ENCODE peak calls at places on chromosome 19, in ten cellular contexts. E is right lobe of liver, F is PC-3, O is pancreas, Z is tibial artery, X is body of pancreas, C is left lung, B is tibial nerve, G is A549, H is H1. K is an unnamed sample.

GRCh38 chr19:15622991-15623390 is 8.0 kb downstream of the CYP4F8 start:
- DNase-seq in E (no peak), F (peak), O (no peak), Z (no peak), X (no peak), C (no peak), B (no peak), G (no peak), H (no peak), K (no peak)

GRCh38 chr19:28126499-28126898 is 1086.5 kb downstream of the UQCRFS1 start:
- DNase-seq in E (no peak), F (no peak), O (no peak), Z (no peak), X (no peak), C (no peak), B (no peak), G (no peak), H (no peak), K (no peak)

GRCh38 chr19:38657633-38658222 is 10.3 kb downstream of the ACTN4 start:
- DNase-seq in E (no peak), F (peak), O (no peak), Z (no peak), X (no peak), C (no peak), B (no peak), G (peak), H (no peak), K (no peak)

GRCh38 chr19:2663920-2664571 is 38.4 kb downstream of the GNG7 start:
- DNase-seq in E (no peak), F (no peak), O (no peak), Z (no peak), X (peak), C (no peak), B (no peak), G (no peak), H (no peak), K (peak)

GRCh38 chr19:27774337-27774736 is 1438.6 kb downstream of the UQCRFS1 start:
- DNase-seq in E (no peak), F (peak), O (no peak), Z (no peak), X (no peak), C (no peak), B (no peak), G (peak), H (peak), K (no peak)

GRCh38 chr19:39501340-39501739 is 2.6 kb downstream of the DLL3 start:
- DNase-seq in E (no peak), F (no peak), O (no peak), Z (no peak), X (no peak), C (no peak), B (no peak), G (no peak), H (no peak), K (no peak)

GRCh38 chr19:39405930-39406655 is 554 bp upstream of the ZFP36 start:
- DNase-seq in E (no peak), F (no peak), O (no peak), Z (no peak), X (no peak), C (no peak), B (no peak), G (no peak), H (peak), K (peak)

GRCh38 chr19:676343-677105 is at the start of gene FSTL3:
- DNase-seq in E (no peak), F (peak), O (no peak), Z (no peak), X (no peak), C (no peak), B (peak), G (peak), H (no peak), K (no peak)

GRCh38 chr19:52070496-52070895 is 21.9 kb upstream of the ZNF432 start:
- DNase-seq in E (no peak), F (peak), O (no peak), Z (no peak), X (no peak), C (no peak), B (no peak), G (no peak), H (no peak), K (no peak)

GRCh38 chr19:7600721-7601120 is 5.1 kb downstream of the CAMSAP3 start:
- DNase-seq in E (no peak), F (no peak), O (no peak), Z (no peak), X (no peak), C (no peak), B (no peak), G (no peak), H (no peak), K (no peak)

GRCh38 chr19:56637976-56638555 is 4.9 kb upstream of the SMIM17 start:
- DNase-seq in E (no peak), F (peak), O (peak), Z (no peak), X (peak), C (peak), B (no peak), G (peak), H (peak), K (peak)

GRCh38 chr19:44552324-44552723 is 22.8 kb upstream of the CEACAM20 start:
- DNase-seq in E (no peak), F (peak), O (no peak), Z (no peak), X (peak), C (no peak), B (no peak), G (peak), H (peak), K (no peak)

GRCh38 chr19:38924383-38924782 is 6.2 kb downstream of the SARS2 start:
- DNase-seq in E (peak), F (no peak), O (no peak), Z (peak), X (no peak), C (no peak), B (no peak), G (no peak), H (no peak), K (no peak)

GRCh38 chr19:54684537-54684936 is 21.8 kb downstream of the LILRB4 start:
- DNase-seq in E (no peak), F (peak), O (no peak), Z (no peak), X (no peak), C (no peak), B (no peak), G (peak), H (no peak), K (no peak)

GRCh38 chr19:35438527-35438926 is 9.5 kb upstream of the FFAR2 start:
- DNase-seq in E (peak), F (no peak), O (peak), Z (no peak), X (peak), C (no peak), B (no peak), G (no peak), H (no peak), K (no peak)

GRCh38 chr19:3522421-3523360 is 16.3 kb upstream of the TEKTIP1 start:
- DNase-seq in E (no peak), F (no peak), O (no peak), Z (no peak), X (no peak), C (no peak), B (no peak), G (no peak), H (no peak), K (no peak)

GRCh38 chr19:19460258-19460731 is 54.8 kb downstream of the GATAD2A start:
- DNase-seq in E (no peak), F (no peak), O (no peak), Z (no peak), X (no peak), C (no peak), B (no peak), G (no peak), H (no peak), K (no peak)

GRCh38 chr19:57280913-57281425 is 684 bp downstream of the ZNF460 start:
- DNase-seq in E (no peak), F (peak), O (peak), Z (no peak), X (no peak), C (no peak), B (no peak), G (peak), H (no peak), K (no peak)

GRCh38 chr19:43481701-43482100 is 16.3 kb upstream of the LYPD3 start:
- DNase-seq in E (no peak), F (no peak), O (no peak), Z (no peak), X (no peak), C (no peak), B (no peak), G (no peak), H (no peak), K (no peak)

GRCh38 chr19:36013280-36014028 is 559 bp downstream of the ALKBH6 start:
- DNase-seq in E (peak), F (no peak), O (no peak), Z (no peak), X (no peak), C (no peak), B (no peak), G (no peak), H (no peak), K (no peak)

GRCh38 chr19:57829316-57829715 is 783 bp upstream of the ZNF587B start:
- DNase-seq in E (no peak), F (no peak), O (no peak), Z (no peak), X (no peak), C (no peak), B (no peak), G (no peak), H (no peak), K (no peak)

GRCh38 chr19:20197747-20198146 is 30.7 kb downstream of the ZNF486 start:
- DNase-seq in E (no peak), F (no peak), O (no peak), Z (no peak), X (no peak), C (no peak), B (no peak), G (no peak), H (no peak), K (no peak)

GRCh38 chr19:17052439-17052838 is 22.8 kb downstream of the HAUS8 start:
- DNase-seq in E (no peak), F (peak), O (no peak), Z (no peak), X (peak), C (no peak), B (no peak), G (peak), H (peak), K (peak)

GRCh38 chr19:16328824-16329482 is 4.3 kb downstream of the KLF2 start:
- DNase-seq in E (no peak), F (no peak), O (no peak), Z (no peak), X (no peak), C (no peak), B (no peak), G (peak), H (no peak), K (no peak)

GRCh38 chr19:14300281-14300680 is 81.0 kb upstream of the ADGRE5 start:
- DNase-seq in E (no peak), F (no peak), O (no peak), Z (no peak), X (no peak), C (no peak), B (no peak), G (peak), H (no peak), K (no peak)

GRCh38 chr19:39024875-39025641 is 7.3 kb downstream of the FBXO27 start:
- DNase-seq in E (no peak), F (no peak), O (no peak), Z (no peak), X (no peak), C (no peak), B (no peak), G (no peak), H (no peak), K (no peak)

GRCh38 chr19:28596561-28597071 is 616.3 kb downstream of the UQCRFS1 start:
- DNase-seq in E (no peak), F (no peak), O (peak), Z (no peak), X (peak), C (no peak), B (no peak), G (no peak), H (no peak), K (no peak)

GRCh38 chr19:44603201-44603945 is 10.0 kb upstream of the IGSF23 start:
- DNase-seq in E (no peak), F (peak), O (no peak), Z (no peak), X (no peak), C (no peak), B (no peak), G (no peak), H (no peak), K (no peak)

GRCh38 chr19:9032136-9032626 is 22.0 kb upstream of the MUC16 start:
- DNase-seq in E (no peak), F (peak), O (no peak), Z (no peak), X (no peak), C (no peak), B (no peak), G (no peak), H (no peak), K (no peak)

GRCh38 chr19:18896421-18896841 is 473 bp upstream of the CERS1 start:
- DNase-seq in E (no peak), F (peak), O (no peak), Z (peak), X (no peak), C (no peak), B (no peak), G (peak), H (peak), K (peak)

GRCh38 chr19:46626441-46626840 is 1.6 kb upstream of the PTGIR start:
- DNase-seq in E (no peak), F (no peak), O (no peak), Z (no peak), X (no peak), C (no peak), B (no peak), G (no peak), H (no peak), K (no peak)
- H3K27ac ChIP-seq in E (no peak), F (no peak), O (no peak), Z (peak), X (peak), C (peak), B (peak), G (no peak), H (no peak), K (no peak)

DNA sequence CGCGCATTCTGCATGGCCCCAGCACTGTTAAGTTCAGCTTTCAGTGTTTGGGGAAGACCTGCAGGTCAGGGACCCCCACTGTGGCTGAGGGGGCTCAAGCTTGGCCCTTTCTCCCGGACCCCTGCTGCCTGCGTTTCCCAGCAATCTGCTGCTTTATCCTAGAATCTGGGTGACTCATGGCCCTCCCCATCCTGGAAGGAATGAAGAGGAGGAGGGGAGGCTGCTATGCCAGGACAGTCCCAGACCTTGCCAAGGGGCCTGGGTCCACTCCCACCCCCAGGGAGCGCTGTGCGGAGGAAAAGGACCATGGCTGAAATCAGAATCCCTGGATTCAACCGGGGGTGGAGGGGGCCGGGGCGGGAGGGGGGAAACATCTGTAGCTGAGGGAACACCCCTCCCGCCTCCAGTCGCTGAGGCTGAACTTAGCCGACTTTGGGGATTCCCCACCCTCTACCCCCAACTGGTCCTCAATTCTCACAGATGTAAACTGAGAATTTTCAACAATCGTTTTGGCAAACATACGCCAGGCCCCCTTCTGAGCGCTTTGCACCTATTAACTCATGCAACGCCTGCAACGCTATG is 20.6 kb downstream of the ZNF114 start:
- DNase-seq in E (peak), F (no peak), O (no peak), Z (no peak), X (no peak), C (no peak), B (no peak), G (peak), H (peak), K (no peak)
- H3K27ac ChIP-seq in E (no peak), F (no peak), O (no peak), Z (no peak), X (no peak), C (no peak), B (no peak), G (peak), H (peak), K (no peak)

DNA sequence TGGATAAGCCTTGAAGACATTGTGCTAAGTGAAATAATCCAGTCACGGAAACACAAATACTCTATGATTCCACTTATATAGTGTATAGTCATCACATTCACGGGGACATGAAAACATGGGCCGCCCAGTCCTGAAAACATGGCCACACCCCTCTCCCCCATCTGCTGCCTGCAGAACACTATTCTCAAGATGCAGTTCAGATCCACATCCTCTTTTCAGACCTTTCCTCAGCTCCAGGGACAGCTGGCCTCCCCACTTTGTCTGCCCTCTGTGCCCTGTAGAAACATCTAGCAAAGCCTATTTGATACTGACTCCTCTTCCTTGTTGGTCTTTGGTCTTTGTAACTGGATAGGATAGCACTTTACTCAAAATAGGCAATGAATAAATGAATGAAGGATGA is 8.3 kb downstream of the RFX2 start:
- DNase-seq in E (no peak), F (no peak), O (no peak), Z (no peak), X (no peak), C (no peak), B (no peak), G (no peak), H (no peak), K (no peak)
- H3K27ac ChIP-seq in E (no peak), F (no peak), O (no peak), Z (peak), X (no peak), C (peak), B (no peak), G (no peak), H (no peak), K (no peak)

GRCh38 chr19:11111771-11112144 is 22.5 kb downstream of the LDLR start:
- DNase-seq in E (no peak), F (peak), O (no peak), Z (no peak), X (no peak), C (no peak), B (no peak), G (no peak), H (no peak), K (no peak)

GRCh38 chr19:11111117-11111770 is 22.0 kb downstream of the LDLR start:
- DNase-seq in E (no peak), F (no peak), O (no peak), Z (no peak), X (no peak), C (no peak), B (no peak), G (no peak), H (no peak), K (no peak)

GRCh38 chr19:11102944-11103343 is 13.7 kb downstream of the LDLR start:
- DNase-seq in E (no peak), F (no peak), O (no peak), Z (no peak), X (no peak), C (no peak), B (no peak), G (no peak), H (no peak), K (no peak)

GRCh38 chr19:11105014-11105636 is 15.9 kb downstream of the LDLR start:
- DNase-seq in E (no peak), F (no peak), O (no peak), Z (no peak), X (no peak), C (no peak), B (no peak), G (no peak), H (no peak), K (no peak)

DNA sequence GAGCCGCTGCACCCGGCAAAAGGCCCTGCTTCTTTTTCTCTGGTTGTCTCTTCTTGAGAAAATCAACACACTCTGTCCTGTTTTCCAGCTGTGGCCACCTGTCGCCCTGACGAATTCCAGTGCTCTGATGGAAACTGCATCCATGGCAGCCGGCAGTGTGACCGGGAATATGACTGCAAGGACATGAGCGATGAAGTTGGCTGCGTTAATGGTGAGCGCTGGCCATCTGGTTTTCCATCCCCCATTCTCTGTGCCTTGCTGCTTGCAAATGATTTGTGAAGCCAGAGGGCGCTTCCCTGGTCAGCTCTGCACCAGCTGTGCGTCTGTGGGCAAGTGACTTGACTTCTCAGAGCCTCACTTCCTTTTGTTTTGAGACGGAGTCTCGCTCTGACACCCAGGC is 17.2 kb downstream of the LDLR start:
- DNase-seq in E (no peak), F (no peak), O (no peak), Z (no peak), X (no peak), C (no peak), B (no peak), G (no peak), H (no peak), K (no peak)
- H3K27ac ChIP-seq in E (no peak), F (no peak), O (no peak), Z (no peak), X (no peak), C (no peak), B (no peak), G (no peak), H (no peak), K (no peak)

GRCh38 chr19:41309225-41310030 is 544 bp upstream of the CCDC97 start:
- DNase-seq in E (no peak), F (peak), O (no peak), Z (no peak), X (no peak), C (peak), B (no peak), G (no peak), H (peak), K (no peak)
- H3K27ac ChIP-seq in E (peak), F (peak), O (peak), Z (peak), X (peak), C (peak), B (peak), G (peak), H (peak), K (peak)

GRCh38 chr19:49857061-49857833 is 6.3 kb downstream of the PTOV1 start:
- DNase-seq in E (peak), F (no peak), O (no peak), Z (no peak), X (no peak), C (no peak), B (no peak), G (no peak), H (no peak), K (no peak)
- H3K27ac ChIP-seq in E (no peak), F (no peak), O (no peak), Z (no peak), X (no peak), C (no peak), B (no peak), G (no peak), H (no peak), K (peak)

DNA sequence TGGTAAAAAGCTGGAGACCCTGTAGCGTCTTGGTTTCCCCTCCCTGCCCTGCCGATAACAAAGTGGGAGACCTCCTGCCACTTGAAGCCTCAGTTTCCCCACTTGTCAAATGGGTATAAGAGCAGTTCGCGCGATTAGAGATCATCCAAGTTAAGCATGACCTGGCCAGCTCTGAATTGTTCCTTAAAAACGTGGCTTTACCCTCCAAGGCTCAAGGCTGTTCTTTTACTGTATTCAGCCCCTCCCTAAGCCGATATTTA is 419 bp downstream of the TNPO2 start:
- DNase-seq in E (no peak), F (no peak), O (no peak), Z (no peak), X (no peak), C (no peak), B (no peak), G (no peak), H (no peak), K (no peak)
- H3K27ac ChIP-seq in E (peak), F (peak), O (no peak), Z (peak), X (peak), C (peak), B (peak), G (peak), H (peak), K (peak)

GRCh38 chr19:5588441-5588840 is 20.7 kb upstream of the TINCR start:
- DNase-seq in E (no peak), F (no peak), O (no peak), Z (no peak), X (no peak), C (no peak), B (no peak), G (no peak), H (no peak), K (no peak)
- H3K27ac ChIP-seq in E (no peak), F (no peak), O (no peak), Z (no peak), X (no peak), C (no peak), B (no peak), G (no peak), H (no peak), K (no peak)

GRCh38 chr19:4719499-4719866 is 4.2 kb downstream of the DPP9 start:
- DNase-seq in E (no peak), F (no peak), O (no peak), Z (no peak), X (no peak), C (no peak), B (no peak), G (no peak), H (no peak), K (no peak)
- H3K27ac ChIP-seq in E (no peak), F (no peak), O (no peak), Z (no peak), X (no peak), C (no peak), B (no peak), G (peak), H (no peak), K (no peak)